ENCODE peak calls at places on chromosomes 5 and 9, in four cellular contexts. One of them, this sample, is unnamed.

GRCh38 chr5:161545701-161546462 is 643 bp downstream of the GABRB2 start:
- DNase-seq in fibroblast of the conjunctiva: no peak
- DNase-seq in globus pallidus: peak
- DNase-seq in AG04449: no peak
- DNase-seq in this sample: no peak

GRCh38 chr5:112718344-112718743 is 19.3 kb upstream of the APC start:
- DNase-seq in AG04449: no peak
- DNase-seq in globus pallidus: no peak
- DNase-seq in fibroblast of the conjunctiva: no peak
- DNase-seq in this sample: no peak

GRCh38 chr5:54360089-54360488 is 49.7 kb upstream of the ARL15 start:
- DNase-seq in AG04449: no peak
- DNase-seq in globus pallidus: no peak
- DNase-seq in fibroblast of the conjunctiva: no peak
- DNase-seq in this sample: no peak

GRCh38 chr5:9362600-9362999 is 183.3 kb downstream of the SEMA5A start:
- DNase-seq in globus pallidus: no peak
- DNase-seq in AG04449: no peak
- DNase-seq in fibroblast of the conjunctiva: no peak
- DNase-seq in this sample: no peak

GRCh38 chr9:124022201-124023121 is 10.9 kb downstream of the LHX2 start:
- DNase-seq in fibroblast of the conjunctiva: no peak
- DNase-seq in AG04449: no peak
- DNase-seq in globus pallidus: no peak
- DNase-seq in this sample: no peak

GRCh38 chr5:81422671-81423070 is 28.7 kb upstream of the ACOT12 start:
- DNase-seq in AG04449: peak
- DNase-seq in globus pallidus: no peak
- DNase-seq in fibroblast of the conjunctiva: peak
- DNase-seq in this sample: peak

GRCh38 chr5:135626636-135627035 is 47.8 kb upstream of the CXCL14 start:
- DNase-seq in globus pallidus: no peak
- DNase-seq in AG04449: no peak
- DNase-seq in fibroblast of the conjunctiva: no peak
- DNase-seq in this sample: no peak

GRCh38 chr5:99089822-99090549 is 161.2 kb upstream of the CHD1 start:
- DNase-seq in AG04449: no peak
- DNase-seq in globus pallidus: no peak
- DNase-seq in fibroblast of the conjunctiva: no peak
- DNase-seq in this sample: no peak

GRCh38 chr9:132078369-132079356 is 1.0 kb downstream of the MED27 start:
- DNase-seq in AG04449: no peak
- DNase-seq in fibroblast of the conjunctiva: peak
- DNase-seq in globus pallidus: no peak
- DNase-seq in this sample: peak

GRCh38 chr5:114332925-114333324 is 28.9 kb upstream of the KCNN2 start:
- DNase-seq in AG04449: no peak
- DNase-seq in globus pallidus: no peak
- DNase-seq in fibroblast of the conjunctiva: no peak
- DNase-seq in this sample: no peak

GRCh38 chr9:33791117-33791516 is 4.2 kb upstream of the PRSS3 start:
- DNase-seq in fibroblast of the conjunctiva: no peak
- DNase-seq in globus pallidus: no peak
- DNase-seq in AG04449: no peak
- DNase-seq in this sample: no peak

GRCh38 chr5:163727028-163727427 is 221.6 kb downstream of the MAT2B start:
- DNase-seq in AG04449: no peak
- DNase-seq in globus pallidus: peak
- DNase-seq in fibroblast of the conjunctiva: no peak
- DNase-seq in this sample: no peak

GRCh38 chr9:82234160-82234943 is 245.8 kb downstream of the SPATA31D1 start:
- DNase-seq in globus pallidus: no peak
- DNase-seq in fibroblast of the conjunctiva: no peak
- DNase-seq in AG04449: no peak
- DNase-seq in this sample: no peak

GRCh38 chr9:6525326-6526040 is 112.5 kb downstream of the UHRF2 start:
- DNase-seq in globus pallidus: no peak
- DNase-seq in fibroblast of the conjunctiva: no peak
- DNase-seq in AG04449: peak
- DNase-seq in this sample: no peak

GRCh38 chr5:172497591-172498255 is 43.4 kb upstream of the SH3PXD2B start:
- DNase-seq in AG04449: no peak
- DNase-seq in globus pallidus: no peak
- DNase-seq in fibroblast of the conjunctiva: no peak
- DNase-seq in this sample: no peak

GRCh38 chr9:91089405-91090131 is 272.1 kb downstream of the AUH start:
- DNase-seq in globus pallidus: peak
- DNase-seq in AG04449: no peak
- DNase-seq in fibroblast of the conjunctiva: peak
- DNase-seq in this sample: no peak

GRCh38 chr9:32545884-32546283 is 6.2 kb upstream of the SMIM27 start:
- DNase-seq in AG04449: no peak
- DNase-seq in fibroblast of the conjunctiva: no peak
- DNase-seq in globus pallidus: no peak
- DNase-seq in this sample: no peak

GRCh38 chr5:375921-376871 is 54.7 kb downstream of the AHRR start:
- DNase-seq in fibroblast of the conjunctiva: no peak
- DNase-seq in AG04449: no peak
- DNase-seq in globus pallidus: no peak
- DNase-seq in this sample: no peak

GRCh38 chr5:36777105-36777757 is 99.3 kb upstream of the NIPBL start:
- DNase-seq in AG04449: no peak
- DNase-seq in fibroblast of the conjunctiva: no peak
- DNase-seq in globus pallidus: peak
- DNase-seq in this sample: no peak

GRCh38 chr5:37637165-37637845 is 202.5 kb downstream of the GDNF start:
- DNase-seq in AG04449: peak
- DNase-seq in globus pallidus: no peak
- DNase-seq in fibroblast of the conjunctiva: no peak
- DNase-seq in this sample: peak

GRCh38 chr9:15501803-15502202 is 9.0 kb downstream of the PSIP1 start:
- DNase-seq in globus pallidus: no peak
- DNase-seq in AG04449: no peak
- DNase-seq in fibroblast of the conjunctiva: no peak
- DNase-seq in this sample: no peak

GRCh38 chr5:80711938-80712337 is 57.2 kb upstream of the DHFR start:
- DNase-seq in globus pallidus: peak
- DNase-seq in fibroblast of the conjunctiva: peak
- DNase-seq in AG04449: no peak
- DNase-seq in this sample: peak

GRCh38 chr5:173498286-173498685 is 118.2 kb downstream of the BOD1 start:
- DNase-seq in globus pallidus: no peak
- DNase-seq in AG04449: peak
- DNase-seq in fibroblast of the conjunctiva: peak
- DNase-seq in this sample: no peak

GRCh38 chr9:75604661-75605060 is 285.8 kb upstream of the PCSK5 start:
- DNase-seq in AG04449: no peak
- DNase-seq in fibroblast of the conjunctiva: no peak
- DNase-seq in globus pallidus: peak
- DNase-seq in this sample: no peak

GRCh38 chr5:145925803-145926202 is 10.6 kb upstream of the SH3RF2 start:
- DNase-seq in fibroblast of the conjunctiva: peak
- DNase-seq in globus pallidus: no peak
- DNase-seq in AG04449: peak
- DNase-seq in this sample: no peak

GRCh38 chr5:130555429-130555828 is 609.6 kb downstream of the HINT1 start:
- DNase-seq in AG04449: no peak
- DNase-seq in fibroblast of the conjunctiva: no peak
- DNase-seq in globus pallidus: no peak
- DNase-seq in this sample: no peak

GRCh38 chr9:108296056-108296455 is 559.7 kb downstream of the ACTL7B start:
- DNase-seq in globus pallidus: no peak
- DNase-seq in fibroblast of the conjunctiva: peak
- DNase-seq in AG04449: peak
- DNase-seq in this sample: peak

GRCh38 chr9:79023134-79023577 is 548.6 kb upstream of the TLE4 start:
- DNase-seq in globus pallidus: no peak
- DNase-seq in AG04449: peak
- DNase-seq in fibroblast of the conjunctiva: peak
- DNase-seq in this sample: peak

This sample was measured in HFF-Myc.